ENCODE peak calls at places on chromosomes 3 and 15, in ten cellular contexts. One of them, this sample, is unnamed.

GRCh38 chr3:177180506-177180905 is 16.8 kb downstream of the TBL1XR1 start:
- DNase-seq in lung: no peak
- DNase-seq in cardiac muscle cell: no peak
- DNase-seq in psoas muscle: no peak
- DNase-seq in activated CD8-positive, alpha-beta T cell treated with anti-CD3 and anti-CD28 coated beads for 36 hours: no peak
- DNase-seq in choroid plexus epithelial cell: no peak
- DNase-seq in cardiac fibroblast: no peak
- DNase-seq in mesothelial cell of epicardium: no peak
- DNase-seq in foreskin fibroblast: no peak
- DNase-seq in CD14-positive monocyte: no peak
- DNase-seq in this sample: no peak

GRCh38 chr3:9441501-9442221 is 44.2 kb downstream of the SETD5 start:
- DNase-seq in lung: no peak
- DNase-seq in cardiac muscle cell: no peak
- DNase-seq in psoas muscle: no peak
- DNase-seq in activated CD8-positive, alpha-beta T cell treated with anti-CD3 and anti-CD28 coated beads for 36 hours: no peak
- DNase-seq in choroid plexus epithelial cell: no peak
- DNase-seq in cardiac fibroblast: no peak
- DNase-seq in mesothelial cell of epicardium: no peak
- DNase-seq in foreskin fibroblast: no peak
- DNase-seq in CD14-positive monocyte: no peak
- DNase-seq in this sample: no peak

GRCh38 chr3:19052874-19053273 is 95.4 kb upstream of the KCNH8 start:
- DNase-seq in lung: no peak
- DNase-seq in cardiac muscle cell: no peak
- DNase-seq in psoas muscle: no peak
- DNase-seq in activated CD8-positive, alpha-beta T cell treated with anti-CD3 and anti-CD28 coated beads for 36 hours: no peak
- DNase-seq in choroid plexus epithelial cell: no peak
- DNase-seq in cardiac fibroblast: no peak
- DNase-seq in mesothelial cell of epicardium: no peak
- DNase-seq in foreskin fibroblast: no peak
- DNase-seq in CD14-positive monocyte: no peak
- DNase-seq in this sample: no peak

GRCh38 chr15:39083213-39083612 is 497.7 kb upstream of the THBS1 start:
- DNase-seq in lung: no peak
- DNase-seq in cardiac muscle cell: no peak
- DNase-seq in psoas muscle: no peak
- DNase-seq in activated CD8-positive, alpha-beta T cell treated with anti-CD3 and anti-CD28 coated beads for 36 hours: peak; percentile 2
- DNase-seq in choroid plexus epithelial cell: peak; percentile 78
- DNase-seq in cardiac fibroblast: peak; percentile 87
- DNase-seq in mesothelial cell of epicardium: no peak
- DNase-seq in foreskin fibroblast: no peak
- DNase-seq in CD14-positive monocyte: no peak
- DNase-seq in this sample: no peak

GRCh38 chr15:31824009-31824408 is 206.3 kb upstream of the CHRNA7 start:
- DNase-seq in lung: no peak
- DNase-seq in cardiac muscle cell: no peak
- DNase-seq in psoas muscle: no peak
- DNase-seq in activated CD8-positive, alpha-beta T cell treated with anti-CD3 and anti-CD28 coated beads for 36 hours: no peak
- DNase-seq in choroid plexus epithelial cell: no peak
- DNase-seq in cardiac fibroblast: no peak
- DNase-seq in mesothelial cell of epicardium: no peak
- DNase-seq in foreskin fibroblast: no peak
- DNase-seq in CD14-positive monocyte: no peak
- DNase-seq in this sample: no peak

GRCh38 chr15:78243076-78243475 is 8.7 kb upstream of the ACSBG1 start:
- DNase-seq in lung: no peak
- DNase-seq in cardiac muscle cell: no peak
- DNase-seq in psoas muscle: no peak
- DNase-seq in activated CD8-positive, alpha-beta T cell treated with anti-CD3 and anti-CD28 coated beads for 36 hours: no peak
- DNase-seq in choroid plexus epithelial cell: no peak
- DNase-seq in cardiac fibroblast: no peak
- DNase-seq in mesothelial cell of epicardium: no peak
- DNase-seq in foreskin fibroblast: no peak
- DNase-seq in CD14-positive monocyte: no peak
- DNase-seq in this sample: no peak

GRCh38 chr3:165188452-165188851 is 7.7 kb downstream of the SLITRK3 start:
- DNase-seq in lung: no peak
- DNase-seq in cardiac muscle cell: no peak
- DNase-seq in psoas muscle: no peak
- DNase-seq in activated CD8-positive, alpha-beta T cell treated with anti-CD3 and anti-CD28 coated beads for 36 hours: no peak
- DNase-seq in choroid plexus epithelial cell: no peak
- DNase-seq in cardiac fibroblast: no peak
- DNase-seq in mesothelial cell of epicardium: no peak
- DNase-seq in foreskin fibroblast: no peak
- DNase-seq in CD14-positive monocyte: no peak
- DNase-seq in this sample: no peak

GRCh38 chr3:192091831-192092230 is 630.9 kb downstream of the PYDC2 start:
- DNase-seq in lung: no peak
- DNase-seq in cardiac muscle cell: no peak
- DNase-seq in psoas muscle: no peak
- DNase-seq in activated CD8-positive, alpha-beta T cell treated with anti-CD3 and anti-CD28 coated beads for 36 hours: no peak
- DNase-seq in choroid plexus epithelial cell: peak; percentile 5
- DNase-seq in cardiac fibroblast: no peak
- DNase-seq in mesothelial cell of epicardium: no peak
- DNase-seq in foreskin fibroblast: no peak
- DNase-seq in CD14-positive monocyte: no peak
- DNase-seq in this sample: no peak

GRCh38 chr3:171770689-171771620 is 39.3 kb downstream of the PLD1 start:
- DNase-seq in lung: peak; percentile 36
- DNase-seq in cardiac muscle cell: peak; percentile 86
- DNase-seq in psoas muscle: no peak
- DNase-seq in activated CD8-positive, alpha-beta T cell treated with anti-CD3 and anti-CD28 coated beads for 36 hours: no peak
- DNase-seq in choroid plexus epithelial cell: peak; percentile 97
- DNase-seq in cardiac fibroblast: peak; percentile 94
- DNase-seq in mesothelial cell of epicardium: no peak
- DNase-seq in foreskin fibroblast: peak; percentile 81
- DNase-seq in CD14-positive monocyte: no peak
- DNase-seq in this sample: peak; percentile 69

GRCh38 chr15:66154581-66154980 is 99.0 kb downstream of the MEGF11 start:
- DNase-seq in lung: no peak
- DNase-seq in cardiac muscle cell: no peak
- DNase-seq in psoas muscle: no peak
- DNase-seq in activated CD8-positive, alpha-beta T cell treated with anti-CD3 and anti-CD28 coated beads for 36 hours: no peak
- DNase-seq in choroid plexus epithelial cell: no peak
- DNase-seq in cardiac fibroblast: no peak
- DNase-seq in mesothelial cell of epicardium: no peak
- DNase-seq in foreskin fibroblast: no peak
- DNase-seq in CD14-positive monocyte: no peak
- DNase-seq in this sample: no peak

GRCh38 chr15:45319472-45320214 is 58.7 kb downstream of the GATM start:
- DNase-seq in lung: no peak
- DNase-seq in cardiac muscle cell: no peak
- DNase-seq in psoas muscle: no peak
- DNase-seq in activated CD8-positive, alpha-beta T cell treated with anti-CD3 and anti-CD28 coated beads for 36 hours: no peak
- DNase-seq in choroid plexus epithelial cell: no peak
- DNase-seq in cardiac fibroblast: no peak
- DNase-seq in mesothelial cell of epicardium: no peak
- DNase-seq in foreskin fibroblast: no peak
- DNase-seq in CD14-positive monocyte: no peak
- DNase-seq in this sample: peak; percentile 3

GRCh38 chr15:45320581-45320980 is 57.8 kb downstream of the GATM start:
- DNase-seq in lung: no peak
- DNase-seq in cardiac muscle cell: no peak
- DNase-seq in psoas muscle: no peak
- DNase-seq in activated CD8-positive, alpha-beta T cell treated with anti-CD3 and anti-CD28 coated beads for 36 hours: no peak
- DNase-seq in choroid plexus epithelial cell: no peak
- DNase-seq in cardiac fibroblast: no peak
- DNase-seq in mesothelial cell of epicardium: no peak
- DNase-seq in foreskin fibroblast: no peak
- DNase-seq in CD14-positive monocyte: no peak
- DNase-seq in this sample: peak; percentile 63

GRCh38 chr15:45314960-45315359 is 62.9 kb downstream of the SLC28A2 start:
- DNase-seq in lung: no peak
- DNase-seq in cardiac muscle cell: no peak
- DNase-seq in psoas muscle: no peak
- DNase-seq in activated CD8-positive, alpha-beta T cell treated with anti-CD3 and anti-CD28 coated beads for 36 hours: peak; percentile 7
- DNase-seq in choroid plexus epithelial cell: peak; percentile 30
- DNase-seq in cardiac fibroblast: peak; percentile 6
- DNase-seq in mesothelial cell of epicardium: no peak
- DNase-seq in foreskin fibroblast: peak; percentile 9
- DNase-seq in CD14-positive monocyte: no peak
- DNase-seq in this sample: no peak
- TF ChIP-seq CTCF in lung: no peak
- TF ChIP-seq CTCF in cardiac muscle cell: peak; percentile 13
- TF ChIP-seq CTCF in psoas muscle: no peak
- TF ChIP-seq CTCF in activated CD8-positive, alpha-beta T cell treated with anti-CD3 and anti-CD28 coated beads for 36 hours: no peak
- TF ChIP-seq CTCF in choroid plexus epithelial cell: peak; percentile 25
- TF ChIP-seq CTCF in cardiac fibroblast: peak; percentile 10
- TF ChIP-seq CTCF in mesothelial cell of epicardium: no peak
- TF ChIP-seq CTCF in foreskin fibroblast: peak; percentile 7
- TF ChIP-seq CTCF in CD14-positive monocyte: no peak
- TF ChIP-seq CTCF in this sample: no peak

DNA sequence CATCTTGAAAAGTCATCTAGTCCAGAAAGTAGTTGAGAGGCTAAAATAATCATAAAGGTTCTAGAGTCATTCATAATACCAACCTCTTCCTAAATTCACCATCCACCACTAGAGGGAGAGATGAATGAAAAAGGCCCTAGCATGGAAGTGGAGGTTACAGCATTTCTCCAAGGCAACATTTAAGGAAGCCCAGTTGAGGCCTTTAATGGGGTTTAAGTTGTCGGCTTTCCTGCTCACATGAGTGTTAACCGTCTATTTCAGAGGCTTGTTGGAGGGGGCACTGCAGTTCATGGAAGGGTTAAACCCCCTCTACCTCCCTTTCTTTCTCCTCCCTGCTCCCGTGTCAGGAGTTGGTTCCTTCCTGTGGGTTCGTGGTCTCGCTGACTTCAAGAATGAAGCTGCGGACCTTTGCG is 3.8 kb upstream of the SLCO3A1 start:
- DNase-seq in lung: no peak
- DNase-seq in cardiac muscle cell: peak; percentile 24
- DNase-seq in psoas muscle: no peak
- DNase-seq in activated CD8-positive, alpha-beta T cell treated with anti-CD3 and anti-CD28 coated beads for 36 hours: peak; percentile 17
- DNase-seq in choroid plexus epithelial cell: peak; percentile 28
- DNase-seq in cardiac fibroblast: peak; percentile 80
- DNase-seq in mesothelial cell of epicardium: no peak
- DNase-seq in foreskin fibroblast: peak; percentile 60
- DNase-seq in CD14-positive monocyte: no peak
- DNase-seq in this sample: no peak
- TF ChIP-seq CTCF in lung: peak; percentile 7
- TF ChIP-seq CTCF in cardiac muscle cell: peak; percentile 72
- TF ChIP-seq CTCF in psoas muscle: peak; percentile 51
- TF ChIP-seq CTCF in activated CD8-positive, alpha-beta T cell treated with anti-CD3 and anti-CD28 coated beads for 36 hours: peak; percentile 55
- TF ChIP-seq CTCF in choroid plexus epithelial cell: peak; percentile 43
- TF ChIP-seq CTCF in cardiac fibroblast: peak; percentile 71
- TF ChIP-seq CTCF in mesothelial cell of epicardium: peak; percentile 20
- TF ChIP-seq CTCF in foreskin fibroblast: peak; percentile 66
- TF ChIP-seq CTCF in CD14-positive monocyte: peak; percentile 72
- TF ChIP-seq CTCF in this sample: peak; percentile 66

DNA sequence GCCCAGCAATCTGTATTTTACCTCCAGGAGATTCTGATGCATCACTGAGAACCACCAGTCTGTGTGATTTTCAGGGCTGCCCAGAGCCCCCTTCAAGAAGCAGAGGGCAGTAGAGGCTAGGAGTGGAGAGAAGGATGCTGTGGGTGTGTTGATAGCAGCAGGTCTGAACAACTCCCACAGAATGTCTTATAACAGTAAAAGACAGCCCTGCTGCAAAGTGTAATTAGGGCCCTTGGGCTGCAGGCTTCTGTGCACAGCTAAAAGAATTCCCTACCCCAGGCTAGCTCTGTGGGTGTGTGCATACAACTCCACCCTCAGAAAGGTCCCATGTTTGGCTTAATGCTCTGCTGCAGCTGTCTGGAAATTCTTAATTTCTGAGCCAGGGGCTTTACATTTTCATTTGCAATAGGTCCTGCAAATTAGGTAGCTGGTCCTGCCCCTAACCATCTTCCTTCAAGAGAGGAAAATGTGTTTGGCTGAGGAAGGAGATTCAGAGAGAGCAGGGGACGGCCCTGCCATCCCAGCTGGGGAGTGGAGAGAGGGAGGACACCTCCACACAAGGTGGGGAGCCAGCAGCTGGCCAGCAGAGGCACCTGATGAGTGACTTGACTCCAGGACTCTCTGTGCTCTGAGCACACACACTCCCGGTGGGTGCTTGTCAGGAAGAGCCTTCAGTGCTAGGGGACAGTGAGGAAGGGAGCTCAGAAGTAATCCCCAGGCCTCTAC is 43.3 kb upstream of the RAB6B start:
- DNase-seq in lung: no peak
- DNase-seq in cardiac muscle cell: no peak
- DNase-seq in psoas muscle: no peak
- DNase-seq in activated CD8-positive, alpha-beta T cell treated with anti-CD3 and anti-CD28 coated beads for 36 hours: no peak
- DNase-seq in choroid plexus epithelial cell: peak; percentile 66
- DNase-seq in cardiac fibroblast: peak; percentile 41
- DNase-seq in mesothelial cell of epicardium: peak; percentile 35
- DNase-seq in foreskin fibroblast: no peak
- DNase-seq in CD14-positive monocyte: no peak
- DNase-seq in this sample: peak; percentile 6
- TF ChIP-seq CTCF in lung: no peak
- TF ChIP-seq CTCF in cardiac muscle cell: peak; percentile 30
- TF ChIP-seq CTCF in psoas muscle: no peak
- TF ChIP-seq CTCF in activated CD8-positive, alpha-beta T cell treated with anti-CD3 and anti-CD28 coated beads for 36 hours: no peak
- TF ChIP-seq CTCF in choroid plexus epithelial cell: peak; percentile 65
- TF ChIP-seq CTCF in cardiac fibroblast: peak; percentile 22
- TF ChIP-seq CTCF in mesothelial cell of epicardium: no peak
- TF ChIP-seq CTCF in foreskin fibroblast: no peak
- TF ChIP-seq CTCF in CD14-positive monocyte: no peak
- TF ChIP-seq CTCF in this sample: no peak

GRCh38 chr3:188064831-188065493 is 89.0 kb upstream of the LPP start:
- DNase-seq in lung: no peak
- DNase-seq in cardiac muscle cell: no peak
- DNase-seq in psoas muscle: no peak
- DNase-seq in activated CD8-positive, alpha-beta T cell treated with anti-CD3 and anti-CD28 coated beads for 36 hours: no peak
- DNase-seq in choroid plexus epithelial cell: peak; percentile 78
- DNase-seq in cardiac fibroblast: peak; percentile 35
- DNase-seq in mesothelial cell of epicardium: no peak
- DNase-seq in foreskin fibroblast: no peak
- DNase-seq in CD14-positive monocyte: no peak
- DNase-seq in this sample: no peak

GRCh38 chr3:188059346-188059745 is 94.6 kb upstream of the LPP start:
- DNase-seq in lung: no peak
- DNase-seq in cardiac muscle cell: no peak
- DNase-seq in psoas muscle: no peak
- DNase-seq in activated CD8-positive, alpha-beta T cell treated with anti-CD3 and anti-CD28 coated beads for 36 hours: no peak
- DNase-seq in choroid plexus epithelial cell: no peak
- DNase-seq in cardiac fibroblast: no peak
- DNase-seq in mesothelial cell of epicardium: no peak
- DNase-seq in foreskin fibroblast: no peak
- DNase-seq in CD14-positive monocyte: no peak
- DNase-seq in this sample: no peak

GRCh38 chr3:188060436-188060835 is 93.5 kb upstream of the LPP start:
- DNase-seq in lung: no peak
- DNase-seq in cardiac muscle cell: no peak
- DNase-seq in psoas muscle: no peak
- DNase-seq in activated CD8-positive, alpha-beta T cell treated with anti-CD3 and anti-CD28 coated beads for 36 hours: no peak
- DNase-seq in choroid plexus epithelial cell: no peak
- DNase-seq in cardiac fibroblast: no peak
- DNase-seq in mesothelial cell of epicardium: no peak
- DNase-seq in foreskin fibroblast: no peak
- DNase-seq in CD14-positive monocyte: no peak
- DNase-seq in this sample: no peak

GRCh38 chr3:188058569-188059184 is 95.3 kb upstream of the LPP start:
- DNase-seq in lung: no peak
- DNase-seq in cardiac muscle cell: no peak
- DNase-seq in psoas muscle: no peak
- DNase-seq in activated CD8-positive, alpha-beta T cell treated with anti-CD3 and anti-CD28 coated beads for 36 hours: no peak
- DNase-seq in choroid plexus epithelial cell: no peak
- DNase-seq in cardiac fibroblast: no peak
- DNase-seq in mesothelial cell of epicardium: no peak
- DNase-seq in foreskin fibroblast: no peak
- DNase-seq in CD14-positive monocyte: no peak
- DNase-seq in this sample: no peak

GRCh38 chr3:188061133-188061532 is 92.8 kb upstream of the LPP start:
- DNase-seq in lung: no peak
- DNase-seq in cardiac muscle cell: no peak
- DNase-seq in psoas muscle: no peak
- DNase-seq in activated CD8-positive, alpha-beta T cell treated with anti-CD3 and anti-CD28 coated beads for 36 hours: peak; percentile 87
- DNase-seq in choroid plexus epithelial cell: peak; percentile 79
- DNase-seq in cardiac fibroblast: no peak
- DNase-seq in mesothelial cell of epicardium: no peak
- DNase-seq in foreskin fibroblast: peak; percentile 51
- DNase-seq in CD14-positive monocyte: no peak
- DNase-seq in this sample: peak; percentile 72
- TF ChIP-seq CTCF in lung: no peak
- TF ChIP-seq CTCF in cardiac muscle cell: no peak
- TF ChIP-seq CTCF in psoas muscle: no peak
- TF ChIP-seq CTCF in activated CD8-positive, alpha-beta T cell treated with anti-CD3 and anti-CD28 coated beads for 36 hours: peak; percentile 25
- TF ChIP-seq CTCF in choroid plexus epithelial cell: peak; percentile 20
- TF ChIP-seq CTCF in cardiac fibroblast: no peak
- TF ChIP-seq CTCF in mesothelial cell of epicardium: no peak
- TF ChIP-seq CTCF in foreskin fibroblast: no peak
- TF ChIP-seq CTCF in CD14-positive monocyte: no peak
- TF ChIP-seq CTCF in this sample: peak; percentile 22

This sample was measured in Calu3.